ENCODE peak calls at places on chromosomes 6 and 20, in eight cellular contexts. K, T, J, Y, R, E, A and I are unnamed samples.

GRCh38 chr6:100134297-100134696 is 140.3 kb upstream of the MCHR2 start:
- DNase-seq in J (no peak), K (no peak), E (no peak), A (no peak), R (no peak), Y (no peak), T (no peak), I (no peak)

GRCh38 chr6:14676977-14677781 is 559.6 kb downstream of the CD83 start:
- DNase-seq in R (no peak), E (no peak), K (no peak), T (no peak), Y (no peak), J (no peak), A (no peak), I (no peak)

GRCh38 chr20:20691477-20691863 is 21.0 kb downstream of the RALGAPA2 start:
- DNase-seq in E (no peak), Y (no peak), T (no peak), R (no peak), K (no peak), J (no peak), A (no peak), I (no peak)

GRCh38 chr6:7677229-7677628 is 48.7 kb upstream of the BMP6 start:
- DNase-seq in E (no peak), A (no peak), J (no peak), K (no peak), T (no peak), Y (no peak), R (no peak), I (no peak)

GRCh38 chr20:18524646-18525045 is 16.9 kb downstream of the SEC23B start:
- DNase-seq in K (no peak), R (no peak), Y (peak), T (peak), E (no peak), A (no peak), J (no peak), I (no peak)

GRCh38 chr6:144575327-144575726 is 290.2 kb downstream of the UTRN start:
- DNase-seq in J (no peak), E (no peak), K (no peak), R (no peak), T (no peak), Y (no peak), A (no peak), I (no peak)

GRCh38 chr6:34671801-34672656 is 24.5 kb downstream of the ILRUN start:
- DNase-seq in J (peak), Y (peak), R (no peak), A (no peak), K (no peak), T (no peak), E (no peak), I (no peak)

GRCh38 chr6:121645100-121645745 is 209.8 kb downstream of the GJA1 start:
- DNase-seq in A (no peak), J (no peak), Y (peak), E (no peak), R (no peak), T (no peak), K (no peak), I (no peak)

GRCh38 chr20:51339721-51340450 is 202.6 kb downstream of the NFATC2 start:
- DNase-seq in T (no peak), R (no peak), Y (peak), J (no peak), K (no peak), E (no peak), A (no peak), I (no peak)

GRCh38 chr6:170545405-170545804 is 7.7 kb downstream of the PSMB1 start:
- DNase-seq in Y (peak), E (no peak), T (no peak), A (no peak), K (no peak), J (no peak), R (no peak), I (no peak)

GRCh38 chr20:64006490-64006889 is 25.6 kb downstream of the PRPF6 start:
- DNase-seq in Y (no peak), K (no peak), J (no peak), A (no peak), T (no peak), E (no peak), R (no peak), I (no peak)

GRCh38 chr20:62536731-62537401 is 61.1 kb upstream of the GATA5 start:
- DNase-seq in J (no peak), Y (peak), R (no peak), T (no peak), E (no peak), K (no peak), A (no peak), I (no peak)

GRCh38 chr6:44896701-44897100 is 431.4 kb upstream of the RUNX2 start:
- DNase-seq in A (no peak), E (no peak), T (no peak), R (peak), K (no peak), Y (no peak), J (no peak), I (no peak)

GRCh38 chr20:11140359-11140758 is 466.6 kb upstream of the JAG1 start:
- DNase-seq in K (no peak), E (no peak), R (no peak), Y (peak), J (no peak), A (no peak), T (peak), I (no peak)

GRCh38 chr6:154345811-154346210 is 10.8 kb downstream of the IPCEF1 start:
- DNase-seq in Y (no peak), R (no peak), A (no peak), T (no peak), E (no peak), K (no peak), J (no peak), I (no peak)

GRCh38 chr6:99743647-99744046 is 137.0 kb downstream of the PRDM13 start:
- DNase-seq in K (no peak), T (no peak), J (no peak), E (no peak), R (no peak), A (no peak), Y (no peak), I (no peak)

GRCh38 chr20:31577194-31577593 is 27.9 kb upstream of the ID1 start:
- DNase-seq in K (no peak), J (no peak), T (no peak), E (no peak), A (no peak), R (no peak), Y (no peak), I (no peak)

GRCh38 chr20:31579245-31579644 is 25.8 kb upstream of the ID1 start:
- DNase-seq in K (no peak), Y (no peak), T (no peak), R (no peak), J (no peak), E (no peak), A (no peak), I (no peak)

GRCh38 chr20:31576751-31577150 is 28.3 kb upstream of the ID1 start:
- DNase-seq in R (no peak), Y (no peak), K (no peak), E (no peak), A (no peak), T (no peak), J (no peak), I (no peak)

GRCh38 chr20:31580706-31581105 is 24.4 kb upstream of the ID1 start:
- DNase-seq in K (no peak), A (no peak), J (no peak), R (no peak), Y (no peak), T (no peak), E (no peak), I (no peak)

DNA sequence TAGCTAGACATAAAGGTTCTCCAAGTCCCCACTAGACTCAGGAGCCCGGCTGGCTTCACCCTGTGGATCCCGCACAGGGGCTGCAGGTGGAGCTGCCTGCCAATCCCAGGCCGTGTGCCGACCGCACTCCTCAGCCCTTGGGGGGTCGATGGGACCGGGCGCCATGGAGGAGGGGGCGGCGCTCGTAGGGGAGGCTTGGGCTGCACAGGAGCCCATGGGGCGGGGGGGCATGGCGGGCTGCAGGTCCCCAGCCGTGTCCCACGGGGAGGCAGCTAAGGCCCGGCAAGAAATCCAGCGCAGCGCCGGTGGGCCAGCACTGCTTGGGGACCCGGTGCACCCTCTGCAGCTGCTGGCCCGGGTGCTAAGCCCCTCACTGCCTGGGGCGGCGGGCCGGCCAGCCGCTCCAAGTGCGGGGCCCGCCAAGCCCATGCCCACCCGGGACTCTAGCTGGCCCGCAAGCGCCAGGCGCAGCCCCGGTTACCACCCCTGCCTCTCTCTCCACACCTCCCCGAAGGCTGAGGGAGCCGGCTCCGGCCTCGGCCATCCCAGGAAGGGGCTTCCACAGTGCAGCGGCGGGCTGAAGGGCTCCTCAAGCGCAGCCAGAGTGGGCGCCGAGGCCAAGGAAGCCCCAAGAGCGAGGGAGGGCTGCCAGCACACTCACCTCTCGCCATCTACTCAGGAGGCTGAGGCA is 26.5 kb upstream of the ID1 start:
- DNase-seq in E (no peak), R (no peak), K (no peak), A (no peak), T (no peak), Y (no peak), J (no peak), I (no peak)
- TF ChIP-seq CTCF in E (no peak), R (no peak), K (no peak), A (no peak), T (no peak), Y (no peak), J (no peak), I (no peak)

GRCh38 chr20:52539891-52540290 is 348.3 kb upstream of the ZFP64 start:
- DNase-seq in J (no peak), A (no peak), E (no peak), Y (no peak), K (no peak), T (no peak), R (no peak), I (no peak)
- TF ChIP-seq CTCF in J (peak), A (no peak), E (no peak), Y (no peak), K (no peak), T (no peak), R (no peak), I (no peak)

GRCh38 chr6:117165921-117166499 is 99.3 kb upstream of the VGLL2 start:
- DNase-seq in J (no peak), R (no peak), K (no peak), T (no peak), E (no peak), Y (no peak), A (no peak), I (no peak)

GRCh38 chr6:117168296-117169059 is 96.9 kb upstream of the VGLL2 start:
- DNase-seq in A (no peak), E (no peak), Y (no peak), R (no peak), K (no peak), J (no peak), T (no peak), I (no peak)

GRCh38 chr6:117169060-117169635 is 96.2 kb upstream of the VGLL2 start:
- DNase-seq in J (no peak), R (no peak), K (no peak), A (no peak), T (no peak), E (peak), Y (no peak), I (no peak)

GRCh38 chr6:117169781-117170281 is 95.5 kb upstream of the VGLL2 start:
- DNase-seq in E (no peak), Y (no peak), A (no peak), R (no peak), T (no peak), J (no peak), K (no peak), I (no peak)

DNA sequence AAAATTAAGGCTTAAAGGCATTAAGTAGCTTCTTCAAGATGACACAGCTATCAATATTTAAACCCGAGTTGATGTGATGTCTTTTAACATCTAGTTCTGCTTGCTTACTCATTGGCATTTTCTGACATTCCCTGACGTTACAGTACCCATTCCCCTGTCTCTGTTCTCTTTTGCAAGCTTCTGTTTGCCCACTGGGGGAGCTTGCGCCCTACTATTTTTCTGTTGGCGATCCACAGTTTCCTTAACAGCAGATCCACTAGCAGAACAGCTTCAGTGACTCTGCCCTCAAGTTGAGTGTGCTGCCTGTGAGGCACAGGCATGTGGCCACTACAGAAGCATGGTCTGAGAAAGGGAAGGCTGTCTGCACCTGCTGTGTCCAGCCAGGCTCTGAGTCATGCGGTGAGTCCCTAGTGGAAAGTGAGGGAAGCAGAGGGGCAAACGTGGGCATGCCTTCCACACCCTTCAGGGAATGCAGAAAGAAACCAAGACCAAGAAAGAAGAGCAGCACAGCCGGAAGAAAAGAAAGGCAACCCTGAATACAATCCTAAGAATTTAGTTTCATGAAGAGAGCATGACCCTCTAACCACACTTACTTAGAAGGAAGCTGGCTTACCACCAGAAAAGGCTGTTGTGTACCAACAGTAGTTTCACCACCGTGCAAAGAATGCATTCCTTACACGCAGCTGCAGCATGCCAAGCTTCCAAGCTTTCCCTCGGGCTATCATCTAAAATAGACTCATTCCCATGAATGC is 97.7 kb upstream of the VGLL2 start:
- DNase-seq in T (no peak), E (peak), R (no peak), Y (peak), A (no peak), K (no peak), J (no peak), I (no peak)
- TF ChIP-seq CTCF in T (no peak), E (no peak), R (no peak), Y (no peak), A (no peak), K (no peak), J (no peak), I (no peak)

GRCh38 chr6:26556263-26557070 is 18.3 kb downstream of the HMGN4 start:
- DNase-seq in Y (peak), T (peak), E (no peak), J (no peak), A (peak), K (no peak), R (peak), I (peak)
- TF ChIP-seq CTCF in Y (no peak), T (no peak), E (no peak), J (no peak), A (no peak), K (no peak), R (no peak), I (no peak)

DNA sequence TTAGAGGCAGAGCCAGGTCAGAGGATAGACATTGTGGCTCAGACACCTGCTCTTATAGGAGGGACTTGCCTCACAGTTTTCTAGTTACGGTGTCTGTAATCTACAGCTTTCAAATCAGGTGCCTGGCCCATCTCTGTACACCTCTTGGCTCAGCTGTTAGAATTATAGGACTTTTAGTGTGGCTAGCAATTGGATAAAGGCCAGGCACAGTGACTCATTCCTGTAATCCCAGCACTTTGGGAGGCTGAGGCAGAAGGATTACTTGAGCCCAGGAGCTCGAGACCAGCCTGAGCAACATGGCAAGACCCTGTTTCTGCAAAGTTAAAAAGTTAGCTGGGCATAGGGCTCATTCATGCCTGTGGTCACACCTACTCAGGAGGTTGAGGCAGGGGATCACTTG is 20.0 kb downstream of the BRPF3 start:
- DNase-seq in J (no peak), R (no peak), A (no peak), K (no peak), T (no peak), Y (peak), E (no peak), I (no peak)
- TF ChIP-seq CTCF in J (no peak), R (no peak), A (no peak), K (no peak), T (no peak), Y (no peak), E (no peak), I (no peak)

DNA sequence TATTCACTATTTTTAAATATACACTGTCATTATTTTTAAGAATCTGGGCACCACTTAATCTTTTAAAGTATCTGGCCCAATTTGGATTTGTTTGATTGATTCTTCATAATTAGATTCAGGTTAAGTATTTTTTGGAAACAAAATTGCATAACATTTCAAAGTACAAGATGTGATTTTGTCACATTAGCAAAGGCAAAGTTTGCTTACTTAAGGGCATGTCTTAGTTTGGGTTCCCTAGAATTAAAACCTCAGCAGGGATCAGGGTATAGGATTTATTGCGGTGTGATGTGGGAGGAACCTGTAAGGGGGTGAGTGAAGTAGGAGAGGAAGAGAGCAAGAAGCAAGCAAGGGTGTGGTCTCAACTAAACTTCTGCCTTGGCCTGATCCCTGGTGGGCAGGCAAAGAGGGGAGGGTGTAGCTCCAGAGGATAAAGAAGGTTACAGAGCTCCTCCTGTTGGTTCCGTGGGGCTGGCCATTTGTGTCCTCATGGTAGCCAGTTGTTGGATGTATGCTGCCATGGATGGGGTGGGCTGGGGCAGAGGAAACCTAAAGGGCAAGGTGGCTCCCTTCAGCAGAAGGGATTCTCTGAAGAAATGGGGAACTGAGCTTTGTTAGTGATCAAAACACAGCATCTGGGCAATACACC is 668.7 kb upstream of the SLC35B3 start:
- DNase-seq in R (no peak), Y (no peak), E (no peak), K (no peak), A (no peak), T (no peak), J (no peak), I (no peak)
- TF ChIP-seq CTCF in R (no peak), Y (no peak), E (no peak), K (no peak), A (no peak), T (no peak), J (no peak), I (no peak)

GRCh38 chr20:14193885-14194284 is 143.5 kb downstream of the FLRT3 start:
- DNase-seq in T (no peak), K (no peak), J (no peak), E (no peak), Y (no peak), A (peak), R (no peak), I (no peak)
- TF ChIP-seq CTCF in T (no peak), K (no peak), J (no peak), E (no peak), Y (no peak), A (no peak), R (no peak), I (no peak)

GRCh38 chr20:37333848-37334318 is 12.1 kb upstream of the SRC start:
- DNase-seq in J (no peak), R (no peak), E (no peak), T (no peak), A (no peak), Y (no peak), K (no peak), I (no peak)
- TF ChIP-seq CTCF in J (no peak), R (no peak), E (no peak), T (no peak), A (no peak), Y (no peak), K (no peak), I (no peak)

GRCh38 chr6:167970236-167970635 is 27.2 kb upstream of the KIF25 start:
- DNase-seq in A (no peak), Y (no peak), E (no peak), R (no peak), T (no peak), J (no peak), K (no peak), I (no peak)

GRCh38 chr6:167966540-167966905 is 30.9 kb upstream of the KIF25 start:
- DNase-seq in Y (no peak), E (no peak), R (no peak), K (no peak), T (no peak), A (no peak), J (no peak), I (no peak)

GRCh38 chr6:167972193-167972592 is 25.3 kb upstream of the KIF25 start:
- DNase-seq in Y (no peak), R (no peak), E (no peak), J (no peak), A (no peak), T (no peak), K (no peak), I (no peak)

GRCh38 chr6:167965602-167966539 is 31.6 kb upstream of the KIF25 start:
- DNase-seq in J (no peak), K (no peak), R (no peak), Y (no peak), T (no peak), E (no peak), A (no peak), I (no peak)

GRCh38 chr6:167968091-167968490 is 29.4 kb upstream of the KIF25 start:
- DNase-seq in E (no peak), Y (no peak), R (peak), A (peak), K (no peak), J (no peak), T (no peak), I (peak)
- TF ChIP-seq CTCF in E (no peak), Y (peak), R (peak), A (peak), K (peak), J (peak), T (peak), I (peak)